ENCODE peak calls at places on chromosome 2, in four cellular contexts. I is HepG2, W is GM12878, H is SK-N-SH. R is an unnamed sample.

GRCh38 chr2:19543271-19544019 is 185.0 kb upstream of the OSR1 start:
- DNase-seq in I (no peak), W (no peak), H (no peak), R (no peak)

GRCh38 chr2:70901235-70902066 is 34.2 kb upstream of the ATP6V1B1 start:
- DNase-seq in I (no peak), W (no peak), H (peak), R (no peak)

GRCh38 chr2:119827866-119828507 is 68.3 kb downstream of the PTPN4 start:
- DNase-seq in I (no peak), W (no peak), H (no peak), R (no peak)

GRCh38 chr2:149049142-149049541 is 10.6 kb downstream of the LYPD6B start:
- DNase-seq in I (no peak), W (no peak), H (no peak), R (no peak)

GRCh38 chr2:86786001-86786536 is 4.6 kb downstream of the CD8A start:
- DNase-seq in I (no peak), W (no peak), H (no peak), R (no peak)

GRCh38 chr2:240929364-240930095 is 23.4 kb downstream of the CROCC2 start:
- DNase-seq in I (no peak), W (no peak), H (peak), R (no peak)

GRCh38 chr2:127175821-127176354 is 44.2 kb downstream of the CYP27C1 start:
- DNase-seq in I (no peak), W (no peak), H (no peak), R (no peak)

GRCh38 chr2:223760838-223761502 is 76.4 kb downstream of the AP1S3 start:
- DNase-seq in I (peak), W (peak), H (peak), R (no peak)

GRCh38 chr2:113974727-113975126 is 84.8 kb downstream of the ACTR3 start:
- DNase-seq in I (peak), W (no peak), H (no peak), R (no peak)

GRCh38 chr2:18456026-18456425 is 104.4 kb downstream of the RDH14 start:
- DNase-seq in I (peak), W (no peak), H (no peak), R (no peak)

GRCh38 chr2:199977984-199978415 is 22.6 kb downstream of the MAIP1 start:
- DNase-seq in I (peak), W (peak), H (no peak), R (no peak)

GRCh38 chr2:140274891-140275290 is 1494.7 kb upstream of the NXPH2 start:
- DNase-seq in I (no peak), W (no peak), H (no peak), R (no peak)

GRCh38 chr2:172345951-172346555 is 81.3 kb upstream of the ITGA6 start:
- DNase-seq in I (no peak), W (no peak), H (no peak), R (no peak)

GRCh38 chr2:31267437-31268120 is 33.6 kb downstream of the EHD3 start:
- DNase-seq in I (no peak), W (no peak), H (no peak), R (no peak)

GRCh38 chr2:39243469-39244123 is at the start of gene CDKL4:
- DNase-seq in I (no peak), W (no peak), H (peak), R (no peak)

GRCh38 chr2:6237261-6237660 is 545.1 kb downstream of the SOX11 start:
- DNase-seq in I (no peak), W (no peak), H (no peak), R (no peak)

GRCh38 chr2:143428700-143429099 is 299.5 kb downstream of the ARHGAP15 start:
- DNase-seq in I (no peak), W (no peak), H (no peak), R (no peak)

GRCh38 chr2:179671314-179671713 is 190.1 kb downstream of the ZNF385B start:
- DNase-seq in I (no peak), W (no peak), H (no peak), R (no peak)

GRCh38 chr2:200171761-200172482 is 134.6 kb upstream of the SPATS2L start:
- DNase-seq in I (no peak), W (no peak), H (no peak), R (peak)

GRCh38 chr2:149743842-149744468 is 156.4 kb upstream of the MMADHC start:
- DNase-seq in I (no peak), W (no peak), H (no peak), R (no peak)

GRCh38 chr2:9703701-9704221 is 73.0 kb upstream of the YWHAQ start:
- DNase-seq in I (peak), W (no peak), H (no peak), R (peak)

GRCh38 chr2:111702119-111702808 is 181.7 kb downstream of the ANAPC1 start:
- DNase-seq in I (peak), W (no peak), H (peak), R (peak)

GRCh38 chr2:100707016-100707947 is 112.7 kb upstream of the NPAS2 start:
- DNase-seq in I (no peak), W (no peak), H (no peak), R (no peak)

GRCh38 chr2:33108483-33109443 is 162.0 kb downstream of the LTBP1 start:
- DNase-seq in I (no peak), W (no peak), H (peak), R (peak)

GRCh38 chr2:75098856-75099255 is 100.5 kb downstream of the TACR1 start:
- DNase-seq in I (peak), W (no peak), H (peak), R (no peak)

GRCh38 chr2:770776-771175 is 93.6 kb upstream of the TMEM18 start:
- DNase-seq in I (no peak), W (no peak), H (no peak), R (no peak)

GRCh38 chr2:148528356-148529064 is 116.0 kb upstream of the EPC2 start:
- DNase-seq in I (no peak), W (no peak), H (no peak), R (no peak)

GRCh38 chr2:212135739-212136138 is 402.9 kb downstream of the ERBB4 start:
- DNase-seq in I (no peak), W (no peak), H (no peak), R (no peak)

GRCh38 chr2:72744049-72744448 is 81.8 kb downstream of the EXOC6B start:
- DNase-seq in I (no peak), W (no peak), H (no peak), R (no peak)

GRCh38 chr2:157934684-157935377 is 58.7 kb upstream of the ACVR1 start:
- DNase-seq in I (no peak), W (no peak), H (no peak), R (no peak)

GRCh38 chr2:68971591-68972231 is 2.7 kb upstream of the GKN1 start:
- DNase-seq in I (no peak), W (no peak), H (no peak), R (no peak)

GRCh38 chr2:198615972-198616371 is 811.6 kb downstream of the PLCL1 start:
- DNase-seq in I (no peak), W (no peak), H (no peak), R (no peak)

GRCh38 chr2:217393585-217394032 is 533.7 kb upstream of the TNP1 start:
- DNase-seq in I (no peak), W (no peak), H (no peak), R (no peak)
- TF ChIP-seq MAX in I (no peak), W (no peak), H (no peak), R (no peak)

GRCh38 chr2:176985871-176986270 is 226.7 kb upstream of the HNRNPA3 start:
- DNase-seq in I (no peak), W (no peak), H (peak), R (no peak)
- TF ChIP-seq SMC3 in I (no peak), W (no peak), H (no peak), R (no peak)

GRCh38 chr2:239878686-239879085 is 146.5 kb downstream of the NDUFA10 start:
- DNase-seq in I (no peak), W (no peak), H (no peak), R (no peak)
- TF ChIP-seq GABPA in I (no peak), W (no peak), H (no peak), R (no peak)

GRCh38 chr2:81196933-81197628 is 892.5 kb upstream of the LRRTM1 start:
- DNase-seq in I (no peak), W (no peak), H (no peak), R (no peak)
- TF ChIP-seq MAX in I (no peak), W (no peak), H (no peak), R (no peak)

GRCh38 chr2:45009303-45009927 is at the start of gene SIX2:
- DNase-seq in I (peak), W (no peak), H (peak), R (no peak)
- TF ChIP-seq SMC3 in I (no peak), W (no peak), H (no peak), R (no peak)

GRCh38 chr2:108388045-108388444 is 10.3 kb downstream of the SULT1C4 start:
- DNase-seq in I (no peak), W (no peak), H (no peak), R (no peak)
- TF ChIP-seq GABPA in I (no peak), W (no peak), H (no peak), R (no peak)

GRCh38 chr2:234514099-234514498 is 17.2 kb upstream of the ARL4C start:
- DNase-seq in I (no peak), W (no peak), H (no peak), R (no peak)
- TF ChIP-seq MAX in I (no peak), W (no peak), H (no peak), R (no peak)

GRCh38 chr2:79982445-79982844 is 322.1 kb downstream of the LRRTM1 start:
- DNase-seq in I (peak), W (no peak), H (no peak), R (peak)
- TF ChIP-seq SMC3 in I (no peak), W (no peak), H (peak), R (peak)

GRCh38 chr2:205024822-205025518 is 479.7 kb downstream of the PARD3B start:
- DNase-seq in I (peak), W (no peak), H (peak), R (peak)
- TF ChIP-seq GABPA in I (no peak), W (no peak), H (no peak), R (no peak)